ENCODE peak calls at places on chromosomes 7 and 10, in five cellular contexts. One of them, this sample, is unnamed.

GRCh38 chr10:22552888-22553378 is 161.4 kb downstream of the PIP4K2A start:
- DNase-seq in fibroblast of pulmonary artery: peak; percentile 24
- DNase-seq in breast epithelium: no peak
- DNase-seq in GM06990: no peak
- DNase-seq in MM.1S: no peak
- DNase-seq in this sample: no peak

GRCh38 chr10:43471929-43472720 is 35.2 kb downstream of the ZNF487 start:
- DNase-seq in MM.1S: no peak
- DNase-seq in GM06990: no peak
- DNase-seq in fibroblast of pulmonary artery: no peak
- DNase-seq in breast epithelium: no peak
- DNase-seq in this sample: no peak

GRCh38 chr7:100627238-100627549 is 14.2 kb downstream of the TFR2 start:
- DNase-seq in fibroblast of pulmonary artery: no peak
- DNase-seq in MM.1S: no peak
- DNase-seq in breast epithelium: no peak
- DNase-seq in GM06990: no peak
- DNase-seq in this sample: no peak

GRCh38 chr10:96880575-96880974 is 48.5 kb downstream of the LCOR start:
- DNase-seq in breast epithelium: no peak
- DNase-seq in fibroblast of pulmonary artery: no peak
- DNase-seq in MM.1S: no peak
- DNase-seq in GM06990: no peak
- DNase-seq in this sample: no peak

GRCh38 chr7:154794147-154794780 is 208.7 kb downstream of the PAXIP1 start:
- DNase-seq in GM06990: peak; percentile 9
- DNase-seq in fibroblast of pulmonary artery: no peak
- DNase-seq in MM.1S: no peak
- DNase-seq in breast epithelium: no peak
- DNase-seq in this sample: no peak

GRCh38 chr10:77087406-77087805 is 550.2 kb downstream of the KCNMA1 start:
- DNase-seq in GM06990: no peak
- DNase-seq in breast epithelium: no peak
- DNase-seq in MM.1S: no peak
- DNase-seq in fibroblast of pulmonary artery: no peak
- DNase-seq in this sample: no peak

GRCh38 chr7:130560972-130561371 is 69.1 kb downstream of the MEST start:
- DNase-seq in fibroblast of pulmonary artery: peak; percentile 68
- DNase-seq in breast epithelium: no peak
- DNase-seq in GM06990: peak; percentile 59
- DNase-seq in MM.1S: peak; percentile 92
- DNase-seq in this sample: no peak

GRCh38 chr7:28038175-28038855 is 142.3 kb downstream of the JAZF1 start:
- DNase-seq in GM06990: no peak
- DNase-seq in breast epithelium: no peak
- DNase-seq in fibroblast of pulmonary artery: no peak
- DNase-seq in MM.1S: no peak
- DNase-seq in this sample: no peak

GRCh38 chr10:113056468-113057021 is 106.5 kb downstream of the TCF7L2 start:
- DNase-seq in fibroblast of pulmonary artery: peak; percentile 80
- DNase-seq in MM.1S: no peak
- DNase-seq in breast epithelium: no peak
- DNase-seq in GM06990: no peak
- DNase-seq in this sample: no peak

GRCh38 chr7:70583965-70584883 is 547.7 kb upstream of the GALNT17 start:
- DNase-seq in GM06990: no peak
- DNase-seq in breast epithelium: no peak
- DNase-seq in MM.1S: no peak
- DNase-seq in fibroblast of pulmonary artery: no peak
- DNase-seq in this sample: no peak

GRCh38 chr7:70586822-70587221 is 545.1 kb upstream of the GALNT17 start:
- DNase-seq in fibroblast of pulmonary artery: no peak
- DNase-seq in MM.1S: no peak
- DNase-seq in GM06990: no peak
- DNase-seq in breast epithelium: no peak
- DNase-seq in this sample: no peak

GRCh38 chr7:70582921-70583895 is 548.7 kb upstream of the GALNT17 start:
- DNase-seq in fibroblast of pulmonary artery: no peak
- DNase-seq in GM06990: no peak
- DNase-seq in breast epithelium: no peak
- DNase-seq in MM.1S: no peak
- DNase-seq in this sample: no peak

GRCh38 chr7:70587739-70588138 is 544.2 kb upstream of the GALNT17 start:
- DNase-seq in GM06990: no peak
- DNase-seq in MM.1S: no peak
- DNase-seq in breast epithelium: no peak
- DNase-seq in fibroblast of pulmonary artery: no peak
- DNase-seq in this sample: no peak

DNA sequence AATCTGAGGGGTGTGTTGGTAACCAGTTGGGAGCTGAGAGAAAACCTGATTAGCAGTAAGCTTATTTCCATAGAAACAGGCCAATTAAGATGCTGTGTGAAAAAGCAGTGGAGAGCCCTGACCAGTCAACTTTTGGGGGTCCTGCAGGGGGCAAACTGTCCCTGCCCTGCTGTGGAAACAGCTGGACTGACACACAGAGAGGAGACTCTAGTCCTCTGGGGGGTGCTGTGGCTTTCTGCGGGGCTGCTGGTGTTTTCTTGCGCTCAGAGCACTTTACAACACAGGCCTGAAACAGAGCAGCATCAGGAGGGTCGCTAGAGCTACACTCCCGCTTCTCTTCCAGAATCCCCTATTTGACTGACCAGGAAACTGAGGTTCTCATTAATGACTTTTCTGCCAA is 546.9 kb upstream of the GALNT17 start:
- DNase-seq in breast epithelium: no peak
- DNase-seq in fibroblast of pulmonary artery: no peak
- DNase-seq in MM.1S: no peak
- DNase-seq in GM06990: no peak
- DNase-seq in this sample: no peak
- TF ChIP-seq CTCF in breast epithelium: no peak
- TF ChIP-seq CTCF in fibroblast of pulmonary artery: no peak
- TF ChIP-seq CTCF in MM.1S: no peak
- TF ChIP-seq CTCF in GM06990: peak; percentile 7
- TF ChIP-seq CTCF in this sample: no peak

GRCh38 chr10:46223064-46223480 is 63.7 kb upstream of the ANTXRL start:
- DNase-seq in MM.1S: peak; percentile 19
- DNase-seq in GM06990: no peak
- DNase-seq in breast epithelium: no peak
- DNase-seq in fibroblast of pulmonary artery: no peak
- DNase-seq in this sample: no peak
- TF ChIP-seq CTCF in MM.1S: peak; percentile 56
- TF ChIP-seq CTCF in GM06990: peak; percentile 37
- TF ChIP-seq CTCF in breast epithelium: no peak
- TF ChIP-seq CTCF in fibroblast of pulmonary artery: peak; percentile 13
- TF ChIP-seq CTCF in this sample: no peak

GRCh38 chr7:32390210-32390609 is 100.0 kb downstream of the LSM5 start:
- DNase-seq in fibroblast of pulmonary artery: no peak
- DNase-seq in MM.1S: no peak
- DNase-seq in breast epithelium: no peak
- DNase-seq in GM06990: no peak
- DNase-seq in this sample: no peak
- TF ChIP-seq CTCF in fibroblast of pulmonary artery: no peak
- TF ChIP-seq CTCF in MM.1S: no peak
- TF ChIP-seq CTCF in breast epithelium: no peak
- TF ChIP-seq CTCF in GM06990: no peak
- TF ChIP-seq CTCF in this sample: no peak

GRCh38 chr10:52951819-52952218 is 179.2 kb upstream of the MBL2 start:
- DNase-seq in GM06990: no peak
- DNase-seq in fibroblast of pulmonary artery: peak; percentile 74
- DNase-seq in breast epithelium: no peak
- DNase-seq in MM.1S: peak; percentile 41
- DNase-seq in this sample: no peak
- TF ChIP-seq CTCF in GM06990: peak; percentile 71
- TF ChIP-seq CTCF in fibroblast of pulmonary artery: peak; percentile 73
- TF ChIP-seq CTCF in breast epithelium: no peak
- TF ChIP-seq CTCF in MM.1S: peak; percentile 61
- TF ChIP-seq CTCF in this sample: no peak

DNA sequence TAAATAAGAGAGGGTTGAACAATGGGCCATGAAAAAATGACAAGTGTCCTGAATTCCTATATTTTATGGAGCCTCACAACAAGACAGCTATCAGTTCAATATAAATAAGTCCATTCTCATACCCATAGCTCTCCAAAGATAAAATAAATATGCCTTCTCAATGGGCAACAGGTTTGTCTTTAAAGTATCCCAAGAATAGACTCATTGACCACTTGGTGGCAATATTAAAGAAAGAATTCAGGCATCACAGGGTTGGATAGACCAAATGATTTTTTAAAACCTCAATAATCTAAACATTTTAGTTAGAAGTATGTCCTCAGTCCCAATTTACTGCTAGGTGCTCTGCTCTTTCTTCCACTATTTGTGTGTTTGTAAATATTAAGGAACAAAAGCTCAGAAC is 165.1 kb upstream of the WNT16 start:
- DNase-seq in MM.1S: no peak
- DNase-seq in breast epithelium: no peak
- DNase-seq in GM06990: no peak
- DNase-seq in fibroblast of pulmonary artery: no peak
- DNase-seq in this sample: no peak
- TF ChIP-seq CTCF in MM.1S: peak; percentile 11
- TF ChIP-seq CTCF in breast epithelium: no peak
- TF ChIP-seq CTCF in GM06990: no peak
- TF ChIP-seq CTCF in fibroblast of pulmonary artery: no peak
- TF ChIP-seq CTCF in this sample: no peak

This sample was measured in activated B cell treated with CpG ODN at 0.5 μM for 24 hours.